ENCODE peak calls at places on chromosome 19, in nine cellular contexts. P, V, X, A, S, U, O, H and E are unnamed samples.

GRCh38 chr19:5977222-5977784 is 637 bp downstream of the RANBP3 start:
- DNase-seq in P (no peak), V (no peak), X (no peak), A (no peak), S (no peak), U (no peak), O (no peak), H (no peak), E (no peak)

GRCh38 chr19:10334340-10335148 is 1.2 kb upstream of the RAVER1 start:
- DNase-seq in P (peak; percentile 98), V (peak; percentile 96), X (peak; percentile 81), A (peak; percentile 95), S (peak; percentile 93), U (peak; percentile 93), O (peak; percentile 94), H (no peak), E (peak; percentile 95)

GRCh38 chr19:14371321-14371821 is 9.9 kb upstream of the ADGRE5 start:
- DNase-seq in P (no peak), V (no peak), X (no peak), A (no peak), S (no peak), U (no peak), O (no peak), H (no peak), E (no peak)

GRCh38 chr19:46015080-46015960 is 7.5 kb downstream of the PGLYRP1 start:
- DNase-seq in P (peak; percentile 46), V (peak; percentile 48), X (no peak), A (peak; percentile 17), S (peak; percentile 23), U (no peak), O (peak; percentile 45), H (no peak), E (peak; percentile 8)

GRCh38 chr19:10818306-10819123 is 17.5 kb downstream of the TMED1 start:
- DNase-seq in P (no peak), V (no peak), X (no peak), A (no peak), S (peak; percentile 36), U (no peak), O (no peak), H (no peak), E (no peak)

GRCh38 chr19:33193864-33194362 is at the start of gene LRP3:
- DNase-seq in P (peak; percentile 51), V (no peak), X (no peak), A (peak; percentile 22), S (peak; percentile 20), U (peak; percentile 12), O (peak; percentile 69), H (no peak), E (no peak)

GRCh38 chr19:55473201-55473600 is 3.2 kb upstream of the ZNF628 start:
- DNase-seq in P (no peak), V (no peak), X (no peak), A (no peak), S (no peak), U (no peak), O (no peak), H (no peak), E (no peak)

GRCh38 chr19:13835791-13836723 is 40.8 kb downstream of the ZSWIM4 start:
- DNase-seq in P (no peak), V (peak; percentile 64), X (no peak), A (no peak), S (peak; percentile 47), U (no peak), O (peak; percentile 62), H (peak; percentile 96), E (peak; percentile 40)

GRCh38 chr19:47402504-47402903 is 16.8 kb downstream of the MEIS3 start:
- DNase-seq in P (no peak), V (no peak), X (no peak), A (no peak), S (no peak), U (no peak), O (no peak), H (no peak), E (no peak)

GRCh38 chr19:5975388-5975728 is 2.6 kb downstream of the RANBP3 start:
- DNase-seq in P (no peak), V (no peak), X (no peak), A (no peak), S (no peak), U (no peak), O (no peak), H (no peak), E (no peak)

GRCh38 chr19:18833141-18833476 is 1.4 kb downstream of the UPF1 start:
- DNase-seq in P (no peak), V (no peak), X (no peak), A (peak; percentile 8), S (peak; percentile 20), U (no peak), O (no peak), H (no peak), E (no peak)

GRCh38 chr19:44705502-44706010 is 6.6 kb downstream of the CEACAM16 start:
- DNase-seq in P (no peak), V (no peak), X (no peak), A (no peak), S (no peak), U (no peak), O (no peak), H (no peak), E (no peak)

GRCh38 chr19:46297700-46298476 is 1.0 kb downstream of the HIF3A start:
- DNase-seq in P (peak; percentile 92), V (peak; percentile 91), X (no peak), A (peak; percentile 92), S (no peak), U (peak; percentile 29), O (peak; percentile 83), H (no peak), E (peak; percentile 40)

GRCh38 chr19:22783651-22784050 is 300 bp downstream of the ZNF99 start:
- DNase-seq in P (no peak), V (no peak), X (no peak), A (no peak), S (no peak), U (no peak), O (no peak), H (no peak), E (no peak)

GRCh38 chr19:8332976-8333770 is 9.9 kb downstream of the KANK3 start:
- DNase-seq in P (no peak), V (no peak), X (no peak), A (no peak), S (no peak), U (no peak), O (peak; percentile 67), H (no peak), E (no peak)

GRCh38 chr19:8335343-8336071 is 7.6 kb downstream of the KANK3 start:
- DNase-seq in P (no peak), V (no peak), X (no peak), A (no peak), S (no peak), U (no peak), O (no peak), H (no peak), E (no peak)

GRCh38 chr19:8336072-8336569 is 6.9 kb downstream of the KANK3 start:
- DNase-seq in P (no peak), V (no peak), X (no peak), A (no peak), S (no peak), U (no peak), O (no peak), H (no peak), E (no peak)

GRCh38 chr19:8334458-8335342 is 8.4 kb downstream of the KANK3 start:
- DNase-seq in P (peak; percentile 77), V (no peak), X (no peak), A (peak; percentile 77), S (peak; percentile 34), U (peak; percentile 43), O (no peak), H (peak; percentile 70), E (peak; percentile 51)

GRCh38 chr19:8333771-8334457 is 9.1 kb downstream of the KANK3 start:
- DNase-seq in P (no peak), V (no peak), X (no peak), A (no peak), S (no peak), U (no peak), O (no peak), H (no peak), E (no peak)
- H3K4me3 ChIP-seq in P (no peak overlapping the region), V (no peak overlapping the region), X (no peak overlapping the region), A (no peak overlapping the region), S (no peak overlapping the region), U (no peak overlapping the region), O (no peak overlapping the region), H (no peak overlapping the region), E (no peak overlapping the region)

GRCh38 chr19:754530-754929 is 3.6 kb downstream of the MISP start:
- DNase-seq in P (no peak), V (no peak), X (no peak), A (no peak), S (no peak), U (no peak), O (no peak), H (no peak), E (no peak)

GRCh38 chr19:755063-755462 is 4.2 kb downstream of the MISP start:
- DNase-seq in P (no peak), V (no peak), X (no peak), A (no peak), S (no peak), U (no peak), O (no peak), H (no peak), E (no peak)

GRCh38 chr19:751501-752341 is 809 bp downstream of the MISP start:
- DNase-seq in P (peak; percentile 64), V (no peak), X (peak; percentile 43), A (peak; percentile 87), S (peak; percentile 81), U (peak; percentile 81), O (no peak), H (no peak), E (peak; percentile 81)

GRCh38 chr19:750640-751423 is at the start of gene MISP:
- DNase-seq in P (no peak), V (no peak), X (no peak), A (no peak), S (no peak), U (no peak), O (no peak), H (no peak), E (no peak)

GRCh38 chr19:752652-753517 is 2.0 kb downstream of the MISP start:
- DNase-seq in P (peak; percentile 73), V (peak; percentile 39), X (peak; percentile 52), A (peak; percentile 92), S (peak; percentile 83), U (peak; percentile 83), O (no peak), H (peak; percentile 31), E (peak; percentile 91)
- TF ChIP-seq CTCF in P (no peak), V (no peak), X (no peak), A (no peak), S (no peak), U (no peak), O (no peak), H (no peak), E (no peak)

DNA sequence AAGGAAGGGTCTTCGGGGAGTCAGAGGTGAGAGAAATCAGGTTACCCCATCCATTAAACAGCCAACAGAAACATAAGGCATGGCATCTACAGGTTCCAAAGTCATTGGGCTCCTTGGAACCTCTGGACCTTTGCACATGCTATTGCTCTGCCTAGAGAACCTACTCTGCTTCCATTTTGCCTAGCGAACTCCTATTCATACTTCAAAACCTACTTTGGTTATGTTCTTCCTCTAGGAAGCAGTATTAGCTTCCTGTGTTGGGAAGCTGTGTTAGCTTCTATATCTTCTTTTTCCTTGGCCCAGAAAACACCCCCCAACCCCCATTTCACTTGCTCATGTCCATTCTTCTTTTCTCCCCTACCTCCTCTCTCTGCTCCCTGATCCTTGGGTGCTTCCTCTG is 39.6 kb downstream of the F2RL3 start:
- DNase-seq in P (no peak), V (no peak), X (no peak), A (no peak), S (no peak), U (no peak), O (no peak), H (no peak), E (no peak)
- H3K4me3 ChIP-seq in P (no peak overlapping the region), V (no peak overlapping the region), X (no peak overlapping the region), A (no peak overlapping the region), S (no peak overlapping the region), U (no peak overlapping the region), O (no peak overlapping the region), H (no peak overlapping the region), E (no peak overlapping the region)

GRCh38 chr19:1159864-1160595 is 14.0 kb downstream of the SBNO2 start:
- DNase-seq in P (no peak), V (no peak), X (no peak), A (no peak), S (no peak), U (no peak), O (no peak), H (no peak), E (no peak)
- TF ChIP-seq CTCF in P (no peak), V (no peak), X (no peak), A (no peak), S (no peak), U (no peak), O (no peak), H (no peak), E (no peak)